ENCODE peak calls at places on chromosomes 2 and 18, in four cellular contexts. One of them, this sample, is unnamed.

GRCh38 chr2:120253021-120253882 is 600 bp downstream of the RALB start:
- DNase-seq in HepG2: peak; percentile 72
- DNase-seq in HCT116: no peak
- DNase-seq in K562: peak; percentile 79
- DNase-seq in this sample: no peak

GRCh38 chr2:11955314-11955713 is 208.9 kb downstream of the LPIN1 start:
- DNase-seq in HCT116: no peak
- DNase-seq in K562: no peak
- DNase-seq in HepG2: no peak
- DNase-seq in this sample: no peak

GRCh38 chr2:46010925-46011490 is 286.2 kb upstream of the EPAS1 start:
- DNase-seq in HCT116: peak; percentile 19
- DNase-seq in K562: no peak
- DNase-seq in HepG2: peak; percentile 47
- DNase-seq in this sample: no peak

GRCh38 chr18:50427896-50428295 is 53.0 kb downstream of the SKA1 start:
- DNase-seq in HCT116: no peak
- DNase-seq in HepG2: no peak
- DNase-seq in K562: no peak
- DNase-seq in this sample: no peak

GRCh38 chr18:9918016-9918680 is 4.3 kb downstream of the VAPA start:
- DNase-seq in HepG2: peak; percentile 56
- DNase-seq in K562: no peak
- DNase-seq in HCT116: no peak
- DNase-seq in this sample: no peak

GRCh38 chr18:8960740-8961657 is 141.5 kb upstream of the NDUFV2 start:
- DNase-seq in HCT116: no peak
- DNase-seq in HepG2: peak; percentile 77
- DNase-seq in K562: no peak
- DNase-seq in this sample: no peak

GRCh38 chr2:204145197-204146190 is 208.9 kb downstream of the ICOS start:
- DNase-seq in K562: peak; percentile 67
- DNase-seq in HCT116: peak; percentile 60
- DNase-seq in HepG2: peak; percentile 65
- DNase-seq in this sample: peak; percentile 44

GRCh38 chr2:9703085-9703641 is 72.4 kb upstream of the YWHAQ start:
- DNase-seq in HepG2: peak; percentile 39
- DNase-seq in K562: no peak
- DNase-seq in HCT116: peak; percentile 1
- DNase-seq in this sample: no peak

GRCh38 chr2:205024822-205025518 is 479.7 kb downstream of the PARD3B start:
- DNase-seq in K562: peak; percentile 52
- DNase-seq in HCT116: peak; percentile 47
- DNase-seq in HepG2: peak; percentile 29
- DNase-seq in this sample: no peak

GRCh38 chr2:233329489-233330135 is 22.0 kb downstream of the SAG start:
- DNase-seq in HepG2: no peak
- DNase-seq in HCT116: no peak
- DNase-seq in K562: no peak
- DNase-seq in this sample: peak; percentile 88

GRCh38 chr2:219175928-219176817 is 552 bp downstream of the CNPPD1 start:
- DNase-seq in HepG2: no peak
- DNase-seq in K562: peak; percentile 50
- DNase-seq in HCT116: no peak
- DNase-seq in this sample: no peak

GRCh38 chr2:152097291-152098032 is 1.4 kb downstream of the CACNB4 start:
- DNase-seq in HepG2: peak; percentile 65
- DNase-seq in K562: no peak
- DNase-seq in HCT116: peak; percentile 13
- DNase-seq in this sample: no peak

GRCh38 chr2:238602223-238602945 is 175.7 kb downstream of the ASB1 start:
- DNase-seq in HepG2: no peak
- DNase-seq in HCT116: no peak
- DNase-seq in K562: no peak
- DNase-seq in this sample: no peak

GRCh38 chr2:218255441-218255840 is 5.4 kb upstream of the GPBAR1 start:
- DNase-seq in HepG2: no peak
- DNase-seq in K562: no peak
- DNase-seq in HCT116: no peak
- DNase-seq in this sample: no peak

GRCh38 chr2:239018291-239019192 is 170.7 kb downstream of the TWIST2 start:
- DNase-seq in K562: no peak
- DNase-seq in HepG2: no peak
- DNase-seq in HCT116: no peak
- DNase-seq in this sample: no peak

GRCh38 chr2:134367915-134368911 is 114.3 kb downstream of the MGAT5 start:
- DNase-seq in HCT116: no peak
- DNase-seq in HepG2: peak; percentile 69
- DNase-seq in K562: no peak
- DNase-seq in this sample: no peak

GRCh38 chr2:6866239-6866745 is 585 bp upstream of the CMPK2 start:
- DNase-seq in HCT116: peak; percentile 27
- DNase-seq in HepG2: peak; percentile 24
- DNase-seq in K562: peak; percentile 36
- DNase-seq in this sample: no peak
- H3K9ac ChIP-seq in HCT116: peak overlapping the region; percentile 47
- H3K9ac ChIP-seq in HepG2: no peak overlapping the region
- H3K9ac ChIP-seq in K562: peak overlapping the region; percentile 80
- H3K9ac ChIP-seq in this sample: peak overlapping the region; percentile 74

GRCh38 chr2:74867841-74868658 is 34.1 kb downstream of the HK2 start:
- DNase-seq in HCT116: no peak
- DNase-seq in K562: no peak
- DNase-seq in HepG2: no peak
- DNase-seq in this sample: no peak
- TF ChIP-seq POLR2AphosphoS5 in HCT116: no peak
- TF ChIP-seq POLR2AphosphoS5 in K562: no peak
- TF ChIP-seq POLR2AphosphoS5 in HepG2: no peak
- TF ChIP-seq POLR2AphosphoS5 in this sample: no peak

GRCh38 chr2:23498941-23499340 is 114.0 kb downstream of the KLHL29 start:
- DNase-seq in HCT116: no peak
- DNase-seq in K562: no peak
- DNase-seq in HepG2: no peak
- DNase-seq in this sample: peak; percentile 48
- TF ChIP-seq EZH2 in HCT116: no peak
- TF ChIP-seq EZH2 in K562: no peak
- TF ChIP-seq EZH2 in HepG2: no peak
- TF ChIP-seq EZH2 in this sample: no peak

GRCh38 chr2:15733867-15734765 is 142.4 kb downstream of the DDX1 start:
- DNase-seq in HepG2: peak; percentile 71
- DNase-seq in HCT116: no peak
- DNase-seq in K562: no peak
- DNase-seq in this sample: no peak
- H3K9ac ChIP-seq in HepG2: no peak overlapping the region
- H3K9ac ChIP-seq in HCT116: no peak overlapping the region
- H3K9ac ChIP-seq in K562: no peak overlapping the region
- H3K9ac ChIP-seq in this sample: no peak overlapping the region

DNA sequence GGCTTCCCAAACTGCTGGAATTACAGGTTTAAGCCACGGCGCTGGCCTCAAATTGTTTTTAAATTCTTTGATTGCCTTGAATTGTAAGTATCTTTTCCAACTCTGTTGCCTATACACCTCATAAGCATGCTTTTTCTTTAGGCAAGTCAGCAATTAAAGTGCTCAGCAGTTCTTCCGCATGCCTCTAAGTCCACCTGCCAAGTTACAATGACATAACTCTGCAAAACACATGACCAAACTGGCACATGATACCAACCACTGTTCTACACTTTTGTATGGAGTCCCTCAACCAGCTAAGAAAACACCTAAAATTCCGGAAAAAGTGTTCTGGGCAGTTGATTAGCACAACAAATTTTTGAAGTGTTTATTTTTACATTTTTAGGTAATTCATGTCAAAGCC is 5.1 kb downstream of the TXNL4A start:
- DNase-seq in HepG2: no peak
- DNase-seq in HCT116: no peak
- DNase-seq in K562: no peak
- DNase-seq in this sample: no peak
- TF ChIP-seq POLR2AphosphoS5 in HepG2: no peak
- TF ChIP-seq POLR2AphosphoS5 in HCT116: no peak
- TF ChIP-seq POLR2AphosphoS5 in K562: no peak
- TF ChIP-seq POLR2AphosphoS5 in this sample: no peak

This sample was measured in SK-N-MC.